ENCODE peak calls at places on chromosome 4, in four cellular contexts. G is EH, P is GM10248, I is HEK293T. D is an unnamed sample.

GRCh38 chr4:76570141-76570989 is 135.3 kb downstream of the SHROOM3 start:
- DNase-seq in G (peak), P (no peak), I (no peak), D (no peak)

GRCh38 chr4:4613126-4613465 is 71.2 kb upstream of the STX18 start:
- DNase-seq in G (peak), P (no peak), I (no peak), D (no peak)

GRCh38 chr4:1862055-1862911 is 6.3 kb upstream of the LETM1 start:
- DNase-seq in G (no peak), P (no peak), I (no peak), D (no peak)

GRCh38 chr4:169663894-169664293 is 43.5 kb downstream of the CLCN3 start:
- DNase-seq in G (peak), P (no peak), I (no peak), D (no peak)

GRCh38 chr4:22192302-22192645 is 243.7 kb upstream of the KCNIP4 start:
- DNase-seq in G (no peak), P (no peak), I (no peak), D (no peak)

GRCh38 chr4:40956726-40957255 is 207.0 kb downstream of the NSUN7 start:
- DNase-seq in G (peak), P (no peak), I (no peak), D (no peak)

GRCh38 chr4:53841711-53842110 is 222.7 kb downstream of the CHIC2 start:
- DNase-seq in G (no peak), P (no peak), I (no peak), D (no peak)

GRCh38 chr4:95465010-95465409 is 83.8 kb downstream of the UNC5C start:
- DNase-seq in G (no peak), P (no peak), I (peak), D (no peak)

GRCh38 chr4:16505726-16506125 is 279.5 kb upstream of the TAPT1 start:
- DNase-seq in G (peak), P (no peak), I (peak), D (no peak)

GRCh38 chr4:24508541-24508940 is 75.8 kb downstream of the DHX15 start:
- DNase-seq in G (no peak), P (no peak), I (no peak), D (no peak)

GRCh38 chr4:136097676-136098075 is 1434.6 kb downstream of the PCDH18 start:
- DNase-seq in G (no peak), P (no peak), I (no peak), D (no peak)

GRCh38 chr4:13921805-13922204 is 294.3 kb upstream of the BOD1L1 start:
- DNase-seq in G (peak), P (no peak), I (no peak), D (no peak)

GRCh38 chr4:55754754-55755350 is 64.7 kb upstream of the EXOC1L start:
- DNase-seq in G (peak), P (no peak), I (no peak), D (no peak)

GRCh38 chr4:186627226-186627865 is 72.0 kb upstream of the MTNR1A start:
- DNase-seq in G (peak), P (no peak), I (no peak), D (no peak)

GRCh38 chr4:5992171-5993062 is 25.8 kb downstream of the C4orf50 start:
- DNase-seq in G (no peak), P (no peak), I (no peak), D (no peak)

GRCh38 chr4:152494020-152494419 is 41.9 kb downstream of the FBXW7 start:
- DNase-seq in G (no peak), P (no peak), I (no peak), D (no peak)

GRCh38 chr4:125115941-125116340 is 198.8 kb upstream of the FAT4 start:
- DNase-seq in G (peak), P (no peak), I (no peak), D (no peak)

GRCh38 chr4:38268837-38269236 is 308.6 kb downstream of the PTTG2 start:
- DNase-seq in G (no peak), P (no peak), I (no peak), D (no peak)

GRCh38 chr4:117093581-117093980 is 8.2 kb upstream of the TRAM1L1 start:
- DNase-seq in G (peak), P (no peak), I (no peak), D (no peak)

GRCh38 chr4:121053601-121054143 is 18.7 kb downstream of the NDNF start:
- DNase-seq in G (peak), P (no peak), I (no peak), D (no peak)

GRCh38 chr4:34422472-34422871 is 1821.8 kb downstream of the ARAP2 start:
- DNase-seq in G (peak), P (no peak), I (no peak), D (no peak)

GRCh38 chr4:70712150-70712549 is 9.6 kb upstream of the RUFY3 start:
- DNase-seq in G (no peak), P (no peak), I (no peak), D (no peak)

GRCh38 chr4:187283306-187283705 is 559.6 kb upstream of the FAT1 start:
- DNase-seq in G (peak), P (no peak), I (no peak), D (no peak)

D was measured in GM20000.